ENCODE peak calls at places on chromosome 3, in six cellular contexts. Z is spleen, K is transverse colon, I is stomach, X is HCT116, T is prostate gland. W is an unnamed sample. For H3K9me3, the result is how much of the 10 kb centered on the place peaks cover.

GRCh38 chr3:30691249-30691880 is 85.0 kb downstream of the TGFBR2 start:
- DNase-seq in Z (no peak), K (no peak), I (no peak), X (no peak), T (no peak), W (no peak)

GRCh38 chr3:114558271-114558670 is 264.4 kb downstream of the TIGIT start:
- DNase-seq in Z (no peak), K (no peak), I (no peak), X (no peak), T (no peak), W (no peak)

GRCh38 chr3:111338059-111338698 is 203.8 kb upstream of the CD96 start:
- DNase-seq in Z (no peak), K (peak), I (peak), X (peak), T (peak), W (no peak)

GRCh38 chr3:125146601-125147490 is 65.7 kb downstream of the SLC12A8 start:
- DNase-seq in Z (peak), K (no peak), I (no peak), X (no peak), T (no peak), W (no peak)

GRCh38 chr3:24500806-24501205 is 6.2 kb upstream of the THRB start:
- DNase-seq in Z (no peak), K (no peak), I (no peak), X (no peak), T (no peak), W (no peak)

GRCh38 chr3:62876064-62876463 is 848 bp upstream of the CADPS start:
- DNase-seq in Z (no peak), K (peak), I (no peak), X (no peak), T (no peak), W (no peak)

GRCh38 chr3:173745952-173746682 is 348.6 kb downstream of the NLGN1 start:
- DNase-seq in Z (no peak), K (no peak), I (no peak), X (no peak), T (no peak), W (no peak)

GRCh38 chr3:99741588-99741987 is 76.1 kb upstream of the CMSS1 start:
- DNase-seq in Z (no peak), K (no peak), I (no peak), X (no peak), T (no peak), W (no peak)

GRCh38 chr3:13839766-13840340 is 40.0 kb downstream of the WNT7A start:
- DNase-seq in Z (peak), K (no peak), I (no peak), X (no peak), T (no peak), W (no peak)

GRCh38 chr3:135907422-135908165 is 57.9 kb upstream of the PPP2R3A start:
- DNase-seq in Z (no peak), K (no peak), I (no peak), X (no peak), T (peak), W (no peak)

GRCh38 chr3:141308588-141309218 is 59.6 kb upstream of the ZBTB38 start:
- DNase-seq in Z (no peak), K (peak), I (peak), X (peak), T (peak), W (no peak)

DNA sequence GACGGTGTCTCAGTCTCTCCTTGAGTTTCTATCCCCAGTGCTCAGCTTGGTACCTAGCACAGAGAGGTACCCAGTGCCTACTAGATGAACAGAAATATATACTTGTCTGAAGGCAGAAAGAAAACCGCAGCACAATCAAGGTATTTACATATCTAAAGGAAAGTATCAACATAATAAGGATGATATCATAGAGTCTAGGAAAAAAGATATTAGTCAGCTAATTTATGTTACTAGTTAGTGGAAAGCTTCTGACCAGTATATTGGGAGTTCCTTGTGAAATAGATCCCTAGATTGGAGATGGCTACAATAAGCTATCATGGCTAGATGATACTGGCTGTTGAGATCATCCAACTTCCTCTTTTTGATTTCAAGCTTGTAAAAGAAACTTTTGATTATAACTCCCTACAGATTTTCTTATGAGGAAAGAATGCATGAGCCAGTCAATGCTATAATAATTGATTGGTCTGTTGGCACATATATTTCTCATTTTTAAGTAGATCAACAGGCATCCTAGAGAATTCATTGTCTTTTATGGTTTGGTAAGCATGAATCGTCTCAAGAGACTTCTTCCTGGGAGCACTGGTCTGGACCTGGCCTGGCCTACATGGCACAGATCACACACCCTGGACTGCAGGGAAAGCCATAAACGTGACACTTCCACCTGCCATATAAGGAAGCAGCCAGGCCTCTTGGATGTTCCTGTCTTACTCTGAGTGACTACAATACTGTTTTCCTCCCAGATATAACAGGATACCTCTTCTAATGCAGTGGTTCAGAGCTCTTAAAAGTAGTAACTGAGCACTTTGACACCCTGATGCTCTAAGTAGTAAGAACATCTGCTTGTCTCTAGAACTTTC is 60.7 kb downstream of the IMPG2 start:
- DNase-seq in Z (no peak), K (peak), I (no peak), X (no peak), T (no peak), W (no peak)
- H3K9me3 ChIP-seq in Z (under half), K (under half), I (under half), X (under half), T (under half), W (under half)

GRCh38 chr3:3509665-3510064 is 289.6 kb upstream of the LRRN1 start:
- DNase-seq in Z (no peak), K (no peak), I (no peak), X (no peak), T (no peak), W (no peak)
- TF ChIP-seq POLR2AphosphoS5 in Z (no peak), K (no peak), I (no peak), X (no peak), T (no peak), W (no peak)

GRCh38 chr3:184360834-184361531 is 422 bp downstream of the CLCN2 start:
- DNase-seq in Z (no peak), K (no peak), I (no peak), X (no peak), T (no peak), W (no peak)

GRCh38 chr3:184358921-184359350 is 2.5 kb downstream of the CLCN2 start:
- DNase-seq in Z (no peak), K (no peak), I (no peak), X (no peak), T (no peak), W (no peak)

GRCh38 chr3:184359610-184360009 is 1.8 kb downstream of the CLCN2 start:
- DNase-seq in Z (no peak), K (no peak), I (no peak), X (no peak), T (no peak), W (no peak)

GRCh38 chr3:184361532-184361931 is at the start of the genes CLCN2 and POLR2H:
- DNase-seq in Z (no peak), K (peak), I (peak), X (no peak), T (peak), W (no peak)

DNA sequence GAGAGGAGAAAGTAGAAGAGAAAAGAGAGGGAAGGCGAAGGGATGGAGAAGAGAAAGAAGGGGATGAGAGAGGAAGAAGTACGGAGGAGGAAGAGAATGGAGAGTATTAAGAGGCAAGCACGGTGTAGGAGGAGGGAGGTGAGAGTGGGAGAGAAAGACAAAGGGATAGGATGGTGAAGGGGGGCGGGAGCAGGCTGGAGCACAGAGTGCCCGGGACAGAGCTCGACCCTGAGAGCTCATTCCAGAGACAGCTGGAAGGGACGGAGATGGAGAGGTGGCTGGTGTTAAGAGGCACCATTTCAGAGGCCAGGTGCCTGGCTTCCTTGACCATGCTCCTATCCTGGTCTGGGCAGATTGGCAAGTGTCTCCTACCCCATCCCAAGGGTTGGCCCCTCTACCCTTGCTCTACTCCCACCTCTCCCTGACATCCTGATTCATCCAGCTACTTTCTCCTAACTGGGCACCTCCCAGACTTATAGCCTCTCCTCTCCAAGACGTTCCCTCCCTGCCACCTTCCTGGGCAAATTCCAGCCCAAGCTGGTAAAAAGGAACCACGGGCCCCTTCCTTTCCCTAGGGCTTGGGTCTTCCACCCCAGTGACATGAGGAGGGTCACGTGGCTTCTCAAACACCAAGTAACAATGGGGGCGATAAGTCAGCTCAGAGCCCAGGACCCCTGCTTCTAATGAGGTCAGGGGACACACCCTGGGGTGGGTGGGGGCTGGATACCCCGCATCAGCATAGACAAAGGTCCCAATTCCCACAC is 1.2 kb downstream of the CLCN2 start:
- DNase-seq in Z (no peak), K (no peak), I (no peak), X (no peak), T (no peak), W (no peak)
- TF ChIP-seq POLR2A in Z (no peak), K (no peak), I (no peak), X (no peak), T (no peak), W (no peak)

GRCh38 chr3:23479026-23479425 is 275.9 kb downstream of the UBE2E2 start:
- DNase-seq in Z (no peak), K (no peak), I (no peak), X (no peak), T (no peak), W (no peak)

GRCh38 chr3:23481660-23482278 is 278.6 kb downstream of the UBE2E2 start:
- DNase-seq in Z (no peak), K (no peak), I (no peak), X (no peak), T (no peak), W (no peak)

GRCh38 chr3:23479615-23480323 is 276.6 kb downstream of the UBE2E2 start:
- DNase-seq in Z (no peak), K (no peak), I (no peak), X (no peak), T (no peak), W (no peak)

GRCh38 chr3:23480324-23480704 is 277.2 kb downstream of the UBE2E2 start:
- DNase-seq in Z (no peak), K (no peak), I (no peak), X (no peak), T (no peak), W (no peak)

DNA sequence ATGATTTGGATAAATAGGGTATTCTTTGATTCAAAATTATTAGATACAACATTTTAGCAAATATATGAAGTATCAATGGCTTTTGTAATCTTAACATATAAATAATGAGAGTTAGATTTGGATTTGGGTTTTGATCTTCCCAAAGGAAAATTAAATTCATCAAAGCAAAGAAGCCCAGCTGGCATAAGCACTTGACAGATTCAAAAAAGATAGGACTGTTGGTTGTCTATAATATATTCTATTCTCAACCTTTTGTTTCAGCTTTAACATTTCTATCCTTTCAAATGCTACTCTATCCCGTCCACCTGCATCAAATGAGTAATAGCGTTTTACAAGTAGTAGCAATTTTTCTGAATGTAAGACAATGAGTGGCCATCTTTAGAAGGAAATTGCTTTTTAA is 277.9 kb downstream of the UBE2E2 start:
- DNase-seq in Z (no peak), K (no peak), I (no peak), X (no peak), T (no peak), W (no peak)
- H3K9me3 ChIP-seq in Z (under half), K (under half), I (under half), X (under half), T (under half), W (under half)

W was measured in suprapubic skin.